ENCODE peak calls at places on chromosome 2, in five cellular contexts. One of them, this sample, is unnamed.

GRCh38 chr2:189236066-189236465 is 56.5 kb upstream of the COL5A2 start:
- DNase-seq in breast epithelium: no peak
- DNase-seq in neuronal stem cell: no peak
- DNase-seq in heart right ventricle: no peak
- DNase-seq in H9: no peak
- DNase-seq in this sample: no peak

GRCh38 chr2:201879986-201880385 is 73.6 kb downstream of the CDK15 start:
- DNase-seq in breast epithelium: no peak
- DNase-seq in neuronal stem cell: no peak
- DNase-seq in heart right ventricle: no peak
- DNase-seq in H9: no peak
- DNase-seq in this sample: no peak

GRCh38 chr2:31255911-31256571 is 22.1 kb downstream of the EHD3 start:
- DNase-seq in breast epithelium: no peak
- DNase-seq in neuronal stem cell: no peak
- DNase-seq in heart right ventricle: no peak
- DNase-seq in H9: no peak
- DNase-seq in this sample: no peak

GRCh38 chr2:62383843-62384242 is 122.2 kb downstream of the TMEM17 start:
- DNase-seq in breast epithelium: no peak
- DNase-seq in neuronal stem cell: no peak
- DNase-seq in heart right ventricle: no peak
- DNase-seq in H9: no peak
- DNase-seq in this sample: no peak

GRCh38 chr2:173050684-173051083 is 25.0 kb upstream of the MAP3K20 start:
- DNase-seq in breast epithelium: no peak
- DNase-seq in neuronal stem cell: no peak
- DNase-seq in heart right ventricle: no peak
- DNase-seq in H9: no peak
- DNase-seq in this sample: no peak

GRCh38 chr2:32330136-32330535 is 26.7 kb upstream of the BIRC6 start:
- DNase-seq in breast epithelium: no peak
- DNase-seq in neuronal stem cell: no peak
- DNase-seq in heart right ventricle: no peak
- DNase-seq in H9: no peak
- DNase-seq in this sample: no peak

GRCh38 chr2:45237128-45237527 is 227.9 kb upstream of the SIX2 start:
- DNase-seq in breast epithelium: no peak
- DNase-seq in neuronal stem cell: no peak
- DNase-seq in heart right ventricle: no peak
- DNase-seq in H9: no peak
- DNase-seq in this sample: no peak

GRCh38 chr2:158034198-158034831 is 67.4 kb upstream of the UPP2 start:
- DNase-seq in breast epithelium: no peak
- DNase-seq in neuronal stem cell: peak
- DNase-seq in heart right ventricle: no peak
- DNase-seq in H9: peak
- DNase-seq in this sample: no peak

GRCh38 chr2:15122915-15123314 is 438.2 kb downstream of the NBAS start:
- DNase-seq in breast epithelium: no peak
- DNase-seq in neuronal stem cell: no peak
- DNase-seq in heart right ventricle: no peak
- DNase-seq in H9: no peak
- DNase-seq in this sample: no peak

GRCh38 chr2:112634874-112635157 is 10.9 kb upstream of the SLC20A1 start:
- DNase-seq in breast epithelium: no peak
- DNase-seq in neuronal stem cell: no peak
- DNase-seq in heart right ventricle: no peak
- DNase-seq in H9: no peak
- DNase-seq in this sample: no peak

GRCh38 chr2:96107883-96108551 is 8.4 kb downstream of the ADRA2B start:
- DNase-seq in breast epithelium: no peak
- DNase-seq in neuronal stem cell: no peak
- DNase-seq in heart right ventricle: no peak
- DNase-seq in H9: no peak
- DNase-seq in this sample: no peak

GRCh38 chr2:96106991-96107882 is 9.1 kb downstream of the ADRA2B start:
- DNase-seq in breast epithelium: no peak
- DNase-seq in neuronal stem cell: no peak
- DNase-seq in heart right ventricle: no peak
- DNase-seq in H9: no peak
- DNase-seq in this sample: no peak

GRCh38 chr2:96109931-96110511 is 6.3 kb downstream of the ADRA2B start:
- DNase-seq in breast epithelium: no peak
- DNase-seq in neuronal stem cell: no peak
- DNase-seq in heart right ventricle: no peak
- DNase-seq in H9: no peak
- DNase-seq in this sample: no peak

GRCh38 chr2:96110621-96111256 is 5.6 kb downstream of the ADRA2B start:
- DNase-seq in breast epithelium: no peak
- DNase-seq in neuronal stem cell: no peak
- DNase-seq in heart right ventricle: no peak
- DNase-seq in H9: no peak
- DNase-seq in this sample: no peak

GRCh38 chr2:96108578-96109561 is 7.5 kb downstream of the ADRA2B start:
- DNase-seq in breast epithelium: no peak
- DNase-seq in neuronal stem cell: peak
- DNase-seq in heart right ventricle: peak
- DNase-seq in H9: peak
- DNase-seq in this sample: no peak
- H3K27ac ChIP-seq in breast epithelium: no peak
- H3K27ac ChIP-seq in neuronal stem cell: peak
- H3K27ac ChIP-seq in heart right ventricle: peak
- H3K27ac ChIP-seq in H9: no peak
- H3K27ac ChIP-seq in this sample: no peak

GRCh38 chr2:215376103-215376780 is 59.6 kb downstream of the FN1 start:
- DNase-seq in breast epithelium: no peak
- DNase-seq in neuronal stem cell: no peak
- DNase-seq in heart right ventricle: no peak
- DNase-seq in H9: no peak
- DNase-seq in this sample: no peak
- H3K27ac ChIP-seq in breast epithelium: no peak
- H3K27ac ChIP-seq in neuronal stem cell: no peak
- H3K27ac ChIP-seq in heart right ventricle: no peak
- H3K27ac ChIP-seq in H9: no peak
- H3K27ac ChIP-seq in this sample: no peak

GRCh38 chr2:19802088-19802806 is 99.5 kb downstream of the TTC32 start:
- DNase-seq in breast epithelium: no peak
- DNase-seq in neuronal stem cell: no peak
- DNase-seq in heart right ventricle: no peak
- DNase-seq in H9: no peak
- DNase-seq in this sample: no peak

GRCh38 chr2:19800796-19801195 is 101.0 kb downstream of the TTC32 start:
- DNase-seq in breast epithelium: no peak
- DNase-seq in neuronal stem cell: no peak
- DNase-seq in heart right ventricle: no peak
- DNase-seq in H9: no peak
- DNase-seq in this sample: no peak

GRCh38 chr2:19799881-19800780 is 101.7 kb downstream of the TTC32 start:
- DNase-seq in breast epithelium: no peak
- DNase-seq in neuronal stem cell: no peak
- DNase-seq in heart right ventricle: no peak
- DNase-seq in H9: no peak
- DNase-seq in this sample: no peak

GRCh38 chr2:19804861-19805260 is 96.9 kb downstream of the TTC32 start:
- DNase-seq in breast epithelium: no peak
- DNase-seq in neuronal stem cell: no peak
- DNase-seq in heart right ventricle: no peak
- DNase-seq in H9: peak
- DNase-seq in this sample: no peak

GRCh38 chr2:19801367-19802087 is 100.3 kb downstream of the TTC32 start:
- DNase-seq in breast epithelium: peak
- DNase-seq in neuronal stem cell: no peak
- DNase-seq in heart right ventricle: peak
- DNase-seq in H9: no peak
- DNase-seq in this sample: no peak
- H3K27ac ChIP-seq in breast epithelium: no peak
- H3K27ac ChIP-seq in neuronal stem cell: no peak
- H3K27ac ChIP-seq in heart right ventricle: peak
- H3K27ac ChIP-seq in H9: no peak
- H3K27ac ChIP-seq in this sample: no peak

GRCh38 chr2:144210076-144210475 is 309.8 kb downstream of the ZEB2 start:
- DNase-seq in breast epithelium: no peak
- DNase-seq in neuronal stem cell: no peak
- DNase-seq in heart right ventricle: no peak
- DNase-seq in H9: no peak
- DNase-seq in this sample: no peak

GRCh38 chr2:144208924-144209323 is 311.0 kb downstream of the ZEB2 start:
- DNase-seq in breast epithelium: no peak
- DNase-seq in neuronal stem cell: no peak
- DNase-seq in heart right ventricle: no peak
- DNase-seq in H9: no peak
- DNase-seq in this sample: no peak

GRCh38 chr2:144201126-144201525 is 318.8 kb downstream of the ZEB2 start:
- DNase-seq in breast epithelium: no peak
- DNase-seq in neuronal stem cell: no peak
- DNase-seq in heart right ventricle: no peak
- DNase-seq in H9: no peak
- DNase-seq in this sample: no peak

GRCh38 chr2:144201868-144202468 is 318.0 kb downstream of the ZEB2 start:
- DNase-seq in breast epithelium: no peak
- DNase-seq in neuronal stem cell: no peak
- DNase-seq in heart right ventricle: no peak
- DNase-seq in H9: no peak
- DNase-seq in this sample: no peak

DNA sequence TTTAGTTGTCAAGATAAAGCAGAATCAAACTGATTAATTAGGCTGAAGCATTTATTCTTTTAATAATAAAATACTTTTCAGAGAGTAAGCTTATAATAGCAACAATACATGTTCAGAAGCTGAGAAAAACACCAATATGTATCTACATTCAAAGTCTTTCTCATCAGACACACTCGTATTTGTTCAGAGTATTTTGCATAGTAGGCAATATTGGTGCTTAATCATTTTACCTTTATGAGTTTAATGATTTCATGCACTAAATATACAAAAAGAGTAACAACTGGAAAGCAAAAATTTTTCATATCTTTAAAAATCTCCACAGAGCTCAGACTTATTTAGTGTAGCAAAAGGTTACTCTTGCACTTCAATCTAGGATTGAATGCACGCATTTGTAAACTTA is 313.9 kb downstream of the ZEB2 start:
- DNase-seq in breast epithelium: no peak
- DNase-seq in neuronal stem cell: no peak
- DNase-seq in heart right ventricle: no peak
- DNase-seq in H9: no peak
- DNase-seq in this sample: no peak
- H3K27ac ChIP-seq in breast epithelium: no peak
- H3K27ac ChIP-seq in neuronal stem cell: no peak
- H3K27ac ChIP-seq in heart right ventricle: no peak
- H3K27ac ChIP-seq in H9: no peak
- H3K27ac ChIP-seq in this sample: no peak